ENCODE peak calls at places on chromosome 11, in four cellular contexts. S, I, Y and O are unnamed samples.

GRCh38 chr11:1740786-1741530 is 9.4 kb downstream of the IFITM10 start:
- DNase-seq in S (no peak), I (no peak), Y (no peak), O (no peak)

GRCh38 chr11:61270354-61271070 is 24.6 kb downstream of the VWCE start:
- DNase-seq in S (peak), I (no peak), Y (no peak), O (peak)

GRCh38 chr11:72091292-72091691 is 10.6 kb downstream of the LRRC51 start:
- DNase-seq in S (peak), I (peak), Y (peak), O (no peak)

GRCh38 chr11:13999704-14000103 is 37.2 kb downstream of the SPON1 start:
- DNase-seq in S (no peak), I (no peak), Y (no peak), O (no peak)

GRCh38 chr11:64121637-64122410 is 44.1 kb downstream of the MACROD1 start:
- DNase-seq in S (peak), I (no peak), Y (no peak), O (peak)

GRCh38 chr11:123238297-123238696 is 43.2 kb upstream of the CLMP start:
- DNase-seq in S (peak), I (no peak), Y (no peak), O (no peak)

GRCh38 chr11:101516546-101516945 is 67.3 kb downstream of the TRPC6 start:
- DNase-seq in S (no peak), I (no peak), Y (no peak), O (no peak)

GRCh38 chr11:15865212-15865987 is 490.9 kb downstream of the SOX6 start:
- DNase-seq in S (no peak), I (no peak), Y (no peak), O (no peak)

GRCh38 chr11:71977743-71978418 is 20.8 kb upstream of the IL18BP start:
- DNase-seq in S (peak), I (peak), Y (peak), O (peak)

GRCh38 chr11:17652556-17652955 is 66.8 kb upstream of the MYOD1 start:
- DNase-seq in S (no peak), I (no peak), Y (no peak), O (no peak)

GRCh38 chr11:44171518-44171917 is 76.0 kb downstream of the EXT2 start:
- DNase-seq in S (no peak), I (no peak), Y (no peak), O (no peak)

GRCh38 chr11:2391663-2391975 is 8.9 kb upstream of the TSSC4 start:
- DNase-seq in S (no peak), I (no peak), Y (no peak), O (no peak)

GRCh38 chr11:44633641-44634040 is 68.2 kb downstream of the CD82 start:
- DNase-seq in S (no peak), I (no peak), Y (no peak), O (no peak)

GRCh38 chr11:27514076-27514475 is 7.5 kb upstream of the LIN7C start:
- DNase-seq in S (no peak), I (no peak), Y (no peak), O (no peak)

GRCh38 chr11:61919841-61920631 is 2.7 kb upstream of the RAB3IL1 start:
- DNase-seq in S (no peak), I (no peak), Y (no peak), O (no peak)

GRCh38 chr11:62830904-62831519 is 839 bp downstream of the STX5 start:
- DNase-seq in S (no peak), I (no peak), Y (no peak), O (no peak)

GRCh38 chr11:12165237-12165875 is 55.0 kb downstream of the MICAL2 start:
- DNase-seq in S (no peak), I (no peak), Y (no peak), O (no peak)

GRCh38 chr11:47867821-47868220 is 19.7 kb upstream of the NUP160 start:
- DNase-seq in S (peak), I (no peak), Y (no peak), O (no peak)